ENCODE peak calls at places on chromosomes 11 and 22, in four cellular contexts. J, O, T and P are unnamed samples.
A peak's percentile ranks its signal among the peaks of the same experiment; 100 is the strongest.

GRCh38 chr22:42316988-42317387 is 46.5 kb upstream of the TCF20 start:
- DNase-seq in O (peak; percentile 7), J (no peak), T (no peak), P (peak; percentile 16)

GRCh38 chr11:68698993-68699392 is 14.6 kb downstream of the GAL start:
- DNase-seq in T (no peak), O (no peak), J (no peak), P (no peak)

GRCh38 chr11:68412593-68413475 is 47.7 kb upstream of the PPP6R3 start:
- DNase-seq in T (no peak), O (no peak), J (no peak), P (peak; percentile 27)

GRCh38 chr11:15843309-15843857 is 513.0 kb downstream of the SOX6 start:
- DNase-seq in T (peak; percentile 28), O (peak; percentile 31), J (no peak), P (no peak)

GRCh38 chr11:82730286-82730685 is 3.4 kb downstream of the FAM181B start:
- DNase-seq in T (no peak), O (no peak), J (no peak), P (no peak)

GRCh38 chr22:47205562-47205961 is 443.1 kb downstream of the TBC1D22A start:
- DNase-seq in J (no peak), T (no peak), O (no peak), P (no peak)

GRCh38 chr11:12388939-12389670 is 11.7 kb downstream of the PARVA start:
- DNase-seq in T (no peak), J (no peak), O (no peak), P (no peak)

GRCh38 chr11:122167100-122167499 is 51.1 kb upstream of the BLID start:
- DNase-seq in O (peak; percentile 82), T (no peak), J (no peak), P (no peak)

GRCh38 chr11:119592642-119593041 is 136.4 kb downstream of the NECTIN1 start:
- DNase-seq in T (no peak), O (no peak), J (no peak), P (no peak)

GRCh38 chr22:43798492-43798891 is 13.6 kb downstream of the EFCAB6 start:
- DNase-seq in O (no peak), J (no peak), T (no peak), P (no peak)

GRCh38 chr22:49977578-49977977 is 17.0 kb downstream of the PIM3 start:
- DNase-seq in T (no peak), O (no peak), J (no peak), P (no peak)

GRCh38 chr11:57202282-57202681 is 20.5 kb downstream of the LRRC55 start:
- DNase-seq in J (no peak), T (no peak), O (no peak), P (no peak)

GRCh38 chr22:45885941-45886395 is 91.0 kb downstream of the WNT7B start:
- DNase-seq in J (peak; percentile 30), O (peak; percentile 45), T (peak; percentile 51), P (no peak)

GRCh38 chr11:40162901-40163300 is 1296.6 kb downstream of the LRRC4C start:
- DNase-seq in J (no peak), T (no peak), O (no peak), P (no peak)

GRCh38 chr11:60972182-60973030 is 926 bp downstream of the CD6 start:
- DNase-seq in T (no peak), J (no peak), O (no peak), P (no peak)

GRCh38 chr11:131764126-131764525 is 393.7 kb downstream of the NTM start:
- DNase-seq in J (no peak), T (no peak), O (no peak), P (no peak)

GRCh38 chr11:88103337-88104206 is 71.7 kb downstream of the RAB38 start:
- DNase-seq in J (peak; percentile 89), T (peak; percentile 3), O (peak; percentile 82), P (peak; percentile 77)

GRCh38 chr11:272195-272930 is 5.8 kb upstream of the NLRP6 start:
- DNase-seq in J (no peak), O (no peak), T (no peak), P (no peak)

GRCh38 chr22:23305922-23306374 is 125.6 kb downstream of the BCR start:
- DNase-seq in O (peak; percentile 88), T (no peak), J (no peak), P (no peak)

GRCh38 chr11:26827567-26828037 is 105.7 kb upstream of the SLC5A12 start:
- DNase-seq in J (no peak), T (no peak), O (peak; percentile 52), P (no peak)

GRCh38 chr11:85575388-85575787 is 51.8 kb downstream of the DLG2 start:
- DNase-seq in T (no peak), O (no peak), J (no peak), P (no peak)

GRCh38 chr11:43832536-43832935 is 48.1 kb upstream of the ALKBH3 start:
- DNase-seq in J (no peak), O (no peak), T (no peak), P (peak; percentile 0)